ENCODE peak calls at places on chromosome 5, in five cellular contexts. N is NCI-H774, X is AG20443, D is ACHN, I is transverse colon. Z is an unnamed sample.

GRCh38 chr5:93433422-93433821 is 147.6 kb downstream of the NR2F1-AS1 start:
- DNase-seq in N (no peak), X (no peak), I (no peak), D (no peak), Z (no peak)

GRCh38 chr5:135085936-135086235 is 51.9 kb upstream of the PITX1 start:
- DNase-seq in D (no peak), I (no peak), N (no peak), X (no peak), Z (no peak)

GRCh38 chr5:31990701-31991110 is 183.4 kb downstream of the GOLPH3 start:
- DNase-seq in X (no peak), N (no peak), D (no peak), I (no peak), Z (peak; percentile 81)

GRCh38 chr5:93532370-93532769 is 48.6 kb downstream of the NR2F1-AS1 start:
- DNase-seq in D (no peak), I (peak; percentile 47), N (no peak), X (peak; percentile 58), Z (peak; percentile 66)

GRCh38 chr5:124849774-124850173 is 103.3 kb upstream of the ZNF608 start:
- DNase-seq in D (no peak), N (no peak), I (no peak), X (no peak), Z (no peak)

GRCh38 chr5:157596449-157596848 is 20.9 kb upstream of the ADAM19 start:
- DNase-seq in N (no peak), I (peak; percentile 41), D (no peak), X (peak; percentile 18), Z (no peak)

GRCh38 chr5:81251922-81252321 is 18.8 kb downstream of the CKMT2 start:
- DNase-seq in N (no peak), D (no peak), I (no peak), X (no peak), Z (no peak)

GRCh38 chr5:159337291-159337974 is 7.1 kb upstream of the IL12B start:
- DNase-seq in D (no peak), N (no peak), X (peak; percentile 58), I (no peak), Z (no peak)

GRCh38 chr5:14414615-14415515 is 166.7 kb upstream of the OTULINL start:
- DNase-seq in D (no peak), I (no peak), X (no peak), N (no peak), Z (no peak)

GRCh38 chr5:139404484-139404840 is 573 bp upstream of the SPATA24 start:
- DNase-seq in I (no peak), N (no peak), X (no peak), D (no peak), Z (no peak)

GRCh38 chr5:73780297-73781080 is 154.5 kb downstream of the ARHGEF28 start:
- DNase-seq in N (no peak), D (no peak), X (no peak), I (peak; percentile 21), Z (no peak)

GRCh38 chr5:169148066-169148740 is 152.7 kb downstream of the SLIT3 start:
- DNase-seq in N (no peak), I (no peak), D (no peak), X (peak; percentile 21), Z (no peak)

GRCh38 chr5:51194626-51195025 is 188.6 kb upstream of the ISL1 start:
- DNase-seq in D (no peak), N (peak; percentile 61), I (no peak), X (no peak), Z (no peak)

GRCh38 chr5:33834334-33834733 is 57.5 kb downstream of the ADAMTS12 start:
- DNase-seq in X (no peak), D (no peak), I (no peak), N (no peak), Z (no peak)

GRCh38 chr5:103808464-103809106 is 246.0 kb upstream of the NUDT12 start:
- DNase-seq in D (peak; percentile 59), X (peak; percentile 34), I (peak; percentile 11), N (peak; percentile 53), Z (peak; percentile 17)

GRCh38 chr5:159215886-159216285 is 6.5 kb upstream of the RNF145 start:
- DNase-seq in I (no peak), X (no peak), D (no peak), N (no peak), Z (no peak)

Z was measured in LNCaP clone FGC.